ENCODE peak calls at places on chromosomes 6 and 20, in eight cellular contexts. One of them, this sample, is unnamed.

GRCh38 chr6:163620670-163621330 is 206.3 kb downstream of the QKI start:
- DNase-seq in foreskin keratinocyte: no peak
- DNase-seq in kidney: no peak
- DNase-seq in B cell: no peak
- DNase-seq in fibroblast of the aortic adventitia: no peak
- DNase-seq in A549: no peak
- DNase-seq in left lung: no peak
- DNase-seq in fibroblast of pulmonary artery: no peak
- DNase-seq in this sample: no peak

GRCh38 chr6:127581576-127581975 is 4.6 kb downstream of the C6orf58 start:
- DNase-seq in foreskin keratinocyte: no peak
- DNase-seq in kidney: no peak
- DNase-seq in B cell: no peak
- DNase-seq in fibroblast of the aortic adventitia: no peak
- DNase-seq in A549: no peak
- DNase-seq in left lung: no peak
- DNase-seq in fibroblast of pulmonary artery: no peak
- DNase-seq in this sample: no peak

GRCh38 chr6:10479939-10480700 is 41.0 kb upstream of the GCNT2 start:
- DNase-seq in foreskin keratinocyte: peak
- DNase-seq in kidney: no peak
- DNase-seq in B cell: no peak
- DNase-seq in fibroblast of the aortic adventitia: peak
- DNase-seq in A549: no peak
- DNase-seq in left lung: no peak
- DNase-seq in fibroblast of pulmonary artery: peak
- DNase-seq in this sample: no peak

GRCh38 chr6:24255676-24256075 is 102.2 kb downstream of the DCDC2 start:
- DNase-seq in foreskin keratinocyte: no peak
- DNase-seq in kidney: no peak
- DNase-seq in B cell: no peak
- DNase-seq in fibroblast of the aortic adventitia: no peak
- DNase-seq in A549: no peak
- DNase-seq in left lung: no peak
- DNase-seq in fibroblast of pulmonary artery: no peak
- DNase-seq in this sample: no peak

GRCh38 chr6:154865291-154865690 is 129.8 kb upstream of the TIAM2 start:
- DNase-seq in foreskin keratinocyte: no peak
- DNase-seq in kidney: no peak
- DNase-seq in B cell: no peak
- DNase-seq in fibroblast of the aortic adventitia: no peak
- DNase-seq in A549: no peak
- DNase-seq in left lung: no peak
- DNase-seq in fibroblast of pulmonary artery: peak
- DNase-seq in this sample: no peak

GRCh38 chr6:2632368-2632767 is 118.4 kb downstream of the MYLK4 start:
- DNase-seq in foreskin keratinocyte: no peak
- DNase-seq in kidney: no peak
- DNase-seq in B cell: no peak
- DNase-seq in fibroblast of the aortic adventitia: peak
- DNase-seq in A549: no peak
- DNase-seq in left lung: no peak
- DNase-seq in fibroblast of pulmonary artery: no peak
- DNase-seq in this sample: no peak

GRCh38 chr20:35499271-35499670 is 30.2 kb downstream of the C20orf173 start:
- DNase-seq in foreskin keratinocyte: no peak
- DNase-seq in kidney: no peak
- DNase-seq in B cell: no peak
- DNase-seq in fibroblast of the aortic adventitia: no peak
- DNase-seq in A549: no peak
- DNase-seq in left lung: no peak
- DNase-seq in fibroblast of pulmonary artery: no peak
- DNase-seq in this sample: no peak

GRCh38 chr20:1524004-1524403 is 32.8 kb upstream of the SIRPB2 start:
- DNase-seq in foreskin keratinocyte: no peak
- DNase-seq in kidney: no peak
- DNase-seq in B cell: no peak
- DNase-seq in fibroblast of the aortic adventitia: no peak
- DNase-seq in A549: no peak
- DNase-seq in left lung: no peak
- DNase-seq in fibroblast of pulmonary artery: no peak
- DNase-seq in this sample: no peak

DNA sequence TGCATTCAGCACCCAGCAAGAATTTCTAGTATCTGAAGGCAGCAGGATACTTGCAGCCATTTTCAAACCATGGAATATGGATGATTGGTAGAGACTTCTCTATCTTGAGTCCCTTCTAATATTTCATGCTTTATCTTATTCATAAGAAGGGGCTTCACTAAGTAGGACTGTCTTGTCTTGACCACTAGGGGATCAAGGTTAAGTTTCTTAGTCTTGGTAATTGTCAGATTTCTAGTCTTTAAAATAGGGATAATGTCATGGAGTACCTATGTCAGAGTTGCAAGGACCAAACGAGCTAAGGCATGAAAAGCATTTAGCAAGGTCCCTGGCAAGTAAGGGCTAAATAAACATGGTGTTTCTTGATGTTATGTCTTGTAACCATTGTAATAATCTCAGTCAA is 68.5 kb upstream of the ESR1 start:
- DNase-seq in foreskin keratinocyte: no peak
- DNase-seq in kidney: no peak
- DNase-seq in B cell: no peak
- DNase-seq in fibroblast of the aortic adventitia: no peak
- DNase-seq in A549: no peak
- DNase-seq in left lung: no peak
- DNase-seq in fibroblast of pulmonary artery: no peak
- DNase-seq in this sample: no peak
- TF ChIP-seq CTCF in foreskin keratinocyte: no peak
- TF ChIP-seq CTCF in kidney: no peak
- TF ChIP-seq CTCF in B cell: no peak
- TF ChIP-seq CTCF in fibroblast of the aortic adventitia: no peak
- TF ChIP-seq CTCF in A549: no peak
- TF ChIP-seq CTCF in left lung: no peak
- TF ChIP-seq CTCF in fibroblast of pulmonary artery: no peak
- TF ChIP-seq CTCF in this sample: peak

GRCh38 chr20:45592574-45593189 is 13.6 kb upstream of the WFDC8 start:
- DNase-seq in foreskin keratinocyte: peak
- DNase-seq in kidney: no peak
- DNase-seq in B cell: peak
- DNase-seq in fibroblast of the aortic adventitia: peak
- DNase-seq in A549: peak
- DNase-seq in left lung: no peak
- DNase-seq in fibroblast of pulmonary artery: peak
- DNase-seq in this sample: no peak
- TF ChIP-seq CTCF in foreskin keratinocyte: peak
- TF ChIP-seq CTCF in kidney: peak
- TF ChIP-seq CTCF in B cell: peak
- TF ChIP-seq CTCF in fibroblast of the aortic adventitia: peak
- TF ChIP-seq CTCF in A549: peak
- TF ChIP-seq CTCF in left lung: peak
- TF ChIP-seq CTCF in fibroblast of pulmonary artery: peak
- TF ChIP-seq CTCF in this sample: peak

GRCh38 chr6:19873031-19873430 is 35.9 kb downstream of the ID4 start:
- DNase-seq in foreskin keratinocyte: no peak
- DNase-seq in kidney: no peak
- DNase-seq in B cell: no peak
- DNase-seq in fibroblast of the aortic adventitia: no peak
- DNase-seq in A549: peak
- DNase-seq in left lung: no peak
- DNase-seq in fibroblast of pulmonary artery: peak
- DNase-seq in this sample: no peak
- TF ChIP-seq CTCF in foreskin keratinocyte: peak
- TF ChIP-seq CTCF in kidney: no peak
- TF ChIP-seq CTCF in B cell: no peak
- TF ChIP-seq CTCF in fibroblast of the aortic adventitia: no peak
- TF ChIP-seq CTCF in A549: peak
- TF ChIP-seq CTCF in left lung: no peak
- TF ChIP-seq CTCF in fibroblast of pulmonary artery: peak
- TF ChIP-seq CTCF in this sample: peak

DNA sequence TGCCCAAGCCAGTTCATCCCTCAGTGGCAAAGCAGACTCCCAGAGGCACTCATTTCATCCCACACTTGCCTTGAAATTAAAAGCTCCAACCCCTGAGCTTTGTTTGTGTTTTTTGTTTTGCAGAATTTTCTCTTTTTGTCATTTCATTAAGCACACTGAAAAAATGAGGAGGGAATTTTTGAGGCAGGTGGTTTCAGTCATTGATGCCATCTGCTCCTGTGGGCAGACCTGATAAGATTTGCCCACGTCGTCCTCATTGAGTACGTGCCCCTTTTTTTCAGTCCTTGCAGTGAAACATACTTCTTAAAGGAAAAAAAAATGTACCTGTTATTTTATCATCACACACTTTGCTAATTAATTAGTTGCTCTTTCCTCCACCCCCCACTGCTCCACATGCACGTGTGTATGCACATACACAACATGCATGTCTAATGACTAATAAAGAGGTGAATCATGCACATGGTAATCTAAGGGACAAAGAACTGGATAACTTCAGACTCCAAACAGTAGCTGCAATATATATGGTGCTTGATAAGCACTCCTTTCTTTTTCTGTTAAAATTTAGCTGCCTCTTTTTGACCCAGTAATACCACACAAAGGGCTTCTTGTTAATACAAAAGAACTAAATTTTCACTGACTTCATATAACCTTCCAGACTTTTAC is 102.1 kb upstream of the TMEM181 start:
- DNase-seq in foreskin keratinocyte: peak
- DNase-seq in kidney: no peak
- DNase-seq in B cell: no peak
- DNase-seq in fibroblast of the aortic adventitia: no peak
- DNase-seq in A549: no peak
- DNase-seq in left lung: no peak
- DNase-seq in fibroblast of pulmonary artery: peak
- DNase-seq in this sample: no peak
- TF ChIP-seq CTCF in foreskin keratinocyte: no peak
- TF ChIP-seq CTCF in kidney: no peak
- TF ChIP-seq CTCF in B cell: no peak
- TF ChIP-seq CTCF in fibroblast of the aortic adventitia: no peak
- TF ChIP-seq CTCF in A549: no peak
- TF ChIP-seq CTCF in left lung: no peak
- TF ChIP-seq CTCF in fibroblast of pulmonary artery: no peak
- TF ChIP-seq CTCF in this sample: no peak

DNA sequence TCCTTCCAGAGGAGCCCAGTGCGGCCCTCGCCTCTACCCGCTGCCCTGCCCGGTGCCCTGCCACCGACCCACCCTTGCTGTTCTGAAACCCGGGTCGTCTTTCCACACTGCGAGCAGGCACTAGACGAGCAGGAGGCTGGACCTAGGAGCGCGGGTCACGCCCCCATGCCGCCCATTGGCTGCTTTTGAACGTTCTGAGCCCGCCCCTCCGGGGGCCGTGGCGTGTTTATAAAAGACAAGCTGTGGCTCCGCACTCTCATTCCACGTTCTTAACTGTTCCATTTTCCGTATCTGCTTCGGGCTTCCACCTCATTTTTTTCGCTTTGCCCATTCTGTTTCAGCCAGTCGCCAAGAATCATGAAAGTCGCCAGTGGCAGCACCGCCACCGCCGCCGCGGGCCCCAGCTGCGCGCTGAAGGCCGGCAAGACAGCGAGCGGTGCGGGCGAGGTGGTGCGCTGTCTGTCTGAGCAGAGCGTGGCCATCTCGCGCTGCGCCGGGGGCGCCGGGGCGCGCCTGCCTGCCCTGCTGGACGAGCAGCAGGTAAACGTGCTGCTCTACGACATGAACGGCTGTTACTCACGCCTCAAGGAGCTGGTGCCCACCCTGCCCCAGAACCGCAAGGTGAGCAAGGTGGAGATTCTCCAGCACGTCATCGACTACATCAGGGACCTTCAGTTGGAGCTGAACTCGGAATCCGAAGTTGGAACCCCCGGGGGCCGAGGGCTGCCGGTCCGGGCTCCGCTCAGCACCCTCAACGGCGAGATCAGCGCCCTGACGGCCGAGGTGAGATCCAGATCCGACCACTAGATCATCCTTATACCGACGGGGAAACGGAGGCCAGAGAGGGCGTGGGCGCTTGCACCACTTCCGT is at the start of gene ID1:
- DNase-seq in foreskin keratinocyte: peak
- DNase-seq in kidney: peak
- DNase-seq in B cell: peak
- DNase-seq in fibroblast of the aortic adventitia: peak
- DNase-seq in A549: peak
- DNase-seq in left lung: peak
- DNase-seq in fibroblast of pulmonary artery: peak
- DNase-seq in this sample: peak
- TF ChIP-seq CTCF in foreskin keratinocyte: no peak
- TF ChIP-seq CTCF in kidney: no peak
- TF ChIP-seq CTCF in B cell: peak
- TF ChIP-seq CTCF in fibroblast of the aortic adventitia: no peak
- TF ChIP-seq CTCF in A549: no peak
- TF ChIP-seq CTCF in left lung: no peak
- TF ChIP-seq CTCF in fibroblast of pulmonary artery: no peak
- TF ChIP-seq CTCF in this sample: peak

GRCh38 chr6:37174515-37175331 is 4.8 kb downstream of the PIM1 start:
- DNase-seq in foreskin keratinocyte: no peak
- DNase-seq in kidney: no peak
- DNase-seq in B cell: no peak
- DNase-seq in fibroblast of the aortic adventitia: no peak
- DNase-seq in A549: no peak
- DNase-seq in left lung: no peak
- DNase-seq in fibroblast of pulmonary artery: peak
- DNase-seq in this sample: no peak

GRCh38 chr6:37175332-37176267 is 5.6 kb downstream of the PIM1 start:
- DNase-seq in foreskin keratinocyte: no peak
- DNase-seq in kidney: no peak
- DNase-seq in B cell: peak
- DNase-seq in fibroblast of the aortic adventitia: no peak
- DNase-seq in A549: no peak
- DNase-seq in left lung: peak
- DNase-seq in fibroblast of pulmonary artery: peak
- DNase-seq in this sample: no peak

GRCh38 chr6:37176268-37177082 is 6.5 kb downstream of the PIM1 start:
- DNase-seq in foreskin keratinocyte: no peak
- DNase-seq in kidney: no peak
- DNase-seq in B cell: no peak
- DNase-seq in fibroblast of the aortic adventitia: no peak
- DNase-seq in A549: peak
- DNase-seq in left lung: no peak
- DNase-seq in fibroblast of pulmonary artery: peak
- DNase-seq in this sample: no peak

GRCh38 chr6:37177950-37178517 is 8.1 kb downstream of the PIM1 start:
- DNase-seq in foreskin keratinocyte: no peak
- DNase-seq in kidney: no peak
- DNase-seq in B cell: no peak
- DNase-seq in fibroblast of the aortic adventitia: no peak
- DNase-seq in A549: no peak
- DNase-seq in left lung: no peak
- DNase-seq in fibroblast of pulmonary artery: no peak
- DNase-seq in this sample: no peak

GRCh38 chr6:37177083-37177949 is 7.4 kb downstream of the PIM1 start:
- DNase-seq in foreskin keratinocyte: no peak
- DNase-seq in kidney: no peak
- DNase-seq in B cell: peak
- DNase-seq in fibroblast of the aortic adventitia: no peak
- DNase-seq in A549: no peak
- DNase-seq in left lung: no peak
- DNase-seq in fibroblast of pulmonary artery: no peak
- DNase-seq in this sample: no peak
- TF ChIP-seq CTCF in foreskin keratinocyte: peak
- TF ChIP-seq CTCF in kidney: no peak
- TF ChIP-seq CTCF in B cell: peak
- TF ChIP-seq CTCF in fibroblast of the aortic adventitia: no peak
- TF ChIP-seq CTCF in A549: no peak
- TF ChIP-seq CTCF in left lung: no peak
- TF ChIP-seq CTCF in fibroblast of pulmonary artery: peak
- TF ChIP-seq CTCF in this sample: no peak

GRCh38 chr6:139547082-139547776 is 172.8 kb upstream of the CITED2 start:
- DNase-seq in foreskin keratinocyte: no peak
- DNase-seq in kidney: no peak
- DNase-seq in B cell: no peak
- DNase-seq in fibroblast of the aortic adventitia: peak
- DNase-seq in A549: no peak
- DNase-seq in left lung: no peak
- DNase-seq in fibroblast of pulmonary artery: no peak
- DNase-seq in this sample: no peak
- TF ChIP-seq CTCF in foreskin keratinocyte: no peak
- TF ChIP-seq CTCF in kidney: no peak
- TF ChIP-seq CTCF in B cell: no peak
- TF ChIP-seq CTCF in fibroblast of the aortic adventitia: no peak
- TF ChIP-seq CTCF in A549: no peak
- TF ChIP-seq CTCF in left lung: no peak
- TF ChIP-seq CTCF in fibroblast of pulmonary artery: no peak
- TF ChIP-seq CTCF in this sample: no peak

This sample was measured in type B pancreatic cell.